ENCODE peak calls at places on chromosome 7, in eight cellular contexts. I is A549, M is endothelial cell of umbilical vein, K is heart left ventricle, S is uterus, A is esophagus squamous epithelium, R is testis, T is NB4. E is an unnamed sample.

GRCh38 chr7:130901209-130901783 is 167.3 kb upstream of the KLF14 start:
- DNase-seq in K (peak; percentile 73), I (peak; percentile 74), M (no peak), S (peak; percentile 81), T (no peak), A (no peak), R (peak; percentile 77), E (no peak)

GRCh38 chr7:43204081-43204480 is 91.6 kb downstream of the HECW1 start:
- DNase-seq in M (no peak), I (no peak), K (no peak), R (no peak), T (no peak), S (no peak), A (no peak), E (peak; percentile 15)

GRCh38 chr7:3028071-3028766 is 15.4 kb downstream of the CARD11 start:
- DNase-seq in R (no peak), T (no peak), M (peak; percentile 90), I (peak; percentile 64), S (no peak), K (no peak), A (no peak), E (peak; percentile 94)

GRCh38 chr7:1210321-1210978 is 22.2 kb upstream of the UNCX start:
- DNase-seq in I (no peak), R (no peak), T (no peak), S (no peak), K (peak; percentile 36), A (no peak), M (no peak), E (no peak)

GRCh38 chr7:94183289-94183749 is 179.2 kb upstream of the BET1 start:
- DNase-seq in A (no peak), S (peak; percentile 22), K (peak; percentile 15), M (peak; percentile 99), R (no peak), T (no peak), I (peak; percentile 65), E (peak; percentile 3)

GRCh38 chr7:13800694-13801448 is 188.6 kb downstream of the ETV1 start:
- DNase-seq in R (no peak), A (no peak), S (no peak), M (peak; percentile 87), T (no peak), I (no peak), K (no peak), E (peak; percentile 70)

GRCh38 chr7:52656098-52656497 is 379.3 kb upstream of the POM121L12 start:
- DNase-seq in S (no peak), K (no peak), M (no peak), T (no peak), A (no peak), R (no peak), I (no peak), E (no peak)

GRCh38 chr7:155529346-155529745 is 17.0 kb downstream of the CNPY1 start:
- DNase-seq in R (no peak), T (no peak), S (no peak), K (no peak), M (no peak), A (no peak), I (no peak), E (no peak)

GRCh38 chr7:113071465-113071864 is 15.2 kb downstream of the GPR85 start:
- DNase-seq in I (no peak), M (no peak), A (no peak), S (no peak), T (peak; percentile 94), R (peak; percentile 25), K (no peak), E (no peak)

GRCh38 chr7:106791526-106791925 is 73.6 kb upstream of the PIK3CG start:
- DNase-seq in T (no peak), M (no peak), K (no peak), A (no peak), S (no peak), R (no peak), I (no peak), E (no peak)
- TF ChIP-seq POLR2A in T (no peak), M (no peak), K (no peak), A (no peak), S (no peak), R (no peak), I (no peak), E (no peak)

DNA sequence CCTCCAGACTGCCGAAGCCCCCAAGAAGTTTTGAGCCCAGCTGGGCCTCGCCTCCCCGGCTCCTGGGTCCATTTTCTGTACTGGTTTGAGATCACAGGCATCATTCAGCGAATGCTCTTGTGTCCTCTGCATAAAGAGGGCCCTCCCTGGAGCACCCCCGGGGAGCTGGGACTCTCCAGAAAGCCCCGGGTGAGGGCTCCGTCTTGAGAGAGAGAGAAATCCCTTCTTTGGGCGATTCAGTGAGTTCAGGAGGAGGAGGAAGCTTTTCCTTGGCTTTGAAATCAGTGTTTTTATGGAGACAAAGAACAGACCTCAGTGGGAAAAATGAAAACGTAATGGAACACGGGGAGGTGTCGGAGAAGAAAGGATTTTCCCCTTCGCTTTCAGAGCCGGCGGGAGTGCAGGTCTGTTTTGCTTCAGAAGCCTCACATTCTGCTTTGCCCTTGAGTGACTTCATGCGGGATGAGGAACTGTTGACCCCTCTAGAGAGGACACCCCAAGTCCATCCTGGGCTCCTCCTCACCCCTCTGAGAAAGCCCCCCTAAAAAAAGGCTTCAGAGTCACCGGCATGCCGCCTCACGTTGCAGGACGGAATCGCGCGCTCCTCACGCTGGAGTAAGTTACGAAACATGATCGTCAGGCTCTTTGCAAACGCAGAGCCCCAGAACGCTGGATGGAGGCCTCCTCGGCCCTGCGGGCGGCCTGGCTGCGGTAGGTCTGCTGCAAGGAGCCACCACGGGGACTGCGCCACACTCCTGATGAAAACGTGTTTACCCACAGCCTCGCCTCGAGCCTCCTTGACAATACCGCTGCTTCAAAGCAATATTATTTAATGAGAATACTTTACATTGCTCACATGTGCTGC is 8.5 kb upstream of the AP5Z1 start:
- DNase-seq in I (no peak), R (no peak), S (peak; percentile 79), K (peak; percentile 5), T (no peak), A (no peak), M (no peak), E (no peak)
- TF ChIP-seq POLR2A in I (no peak), R (no peak), S (peak; percentile 29), K (no peak), T (no peak), A (no peak), M (no peak), E (no peak)

GRCh38 chr7:129750091-129750870 is 138.8 kb downstream of the NRF1 start:
- DNase-seq in A (no peak), T (no peak), S (no peak), K (no peak), R (no peak), M (no peak), I (no peak), E (no peak)
- TF ChIP-seq POLR2A in A (no peak), T (no peak), S (no peak), K (no peak), R (no peak), M (no peak), I (no peak), E (no peak)

DNA sequence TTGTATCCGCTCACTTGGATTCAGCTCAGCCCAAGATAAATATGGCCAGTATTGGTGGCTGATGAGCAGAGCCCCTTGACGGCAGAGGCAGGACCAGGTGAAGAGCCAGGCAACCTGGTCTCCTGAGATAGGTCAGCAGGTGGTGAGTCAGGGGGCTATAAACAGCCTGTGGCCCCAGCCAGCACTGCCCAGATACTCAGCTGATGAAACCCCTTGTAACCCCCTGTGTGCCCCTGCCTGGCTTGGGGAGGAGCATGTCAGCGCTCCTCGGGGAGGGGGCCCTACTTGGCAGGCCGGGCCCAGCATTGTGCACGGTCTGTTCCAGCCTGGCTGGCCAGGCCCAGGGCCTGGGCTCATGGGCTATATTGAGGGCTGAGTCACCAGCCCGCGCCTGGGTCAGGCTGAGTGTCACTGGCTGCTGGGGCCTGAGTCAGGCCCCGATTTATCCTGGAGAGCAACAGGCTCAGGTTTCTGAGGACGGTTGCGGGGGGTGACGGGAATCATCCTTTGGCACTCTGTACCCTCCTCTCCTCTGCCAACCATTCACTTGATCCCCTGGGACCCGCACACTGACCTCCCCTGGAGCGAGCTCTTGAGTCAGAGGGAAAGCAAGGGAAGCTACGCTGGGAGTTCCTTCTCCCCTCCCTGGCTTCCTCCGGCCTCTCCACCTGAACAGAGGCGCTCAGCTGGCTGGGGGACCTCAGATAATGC is 2.8 kb upstream of the FLNC start:
- DNase-seq in A (no peak), R (no peak), S (no peak), I (no peak), T (no peak), K (peak; percentile 70), M (peak; percentile 14), E (peak; percentile 96)
- TF ChIP-seq POLR2A in A (no peak), R (no peak), S (no peak), I (no peak), T (no peak), K (no peak), M (no peak), E (no peak)

GRCh38 chr7:28853834-28854749 is 104.0 kb downstream of the TRIL start:
- DNase-seq in T (peak; percentile 70), M (peak; percentile 72), A (no peak), R (peak; percentile 89), I (peak; percentile 91), K (peak; percentile 74), S (peak; percentile 84), E (peak; percentile 90)
- TF ChIP-seq POLR2A in T (no peak), M (no peak), A (no peak), R (no peak), I (no peak), K (no peak), S (no peak), E (no peak)

GRCh38 chr7:87220734-87221215 is 1.2 kb upstream of the TMEM243 start:
- DNase-seq in I (no peak), M (no peak), S (no peak), K (peak; percentile 9), A (no peak), T (no peak), R (peak; percentile 42), E (no peak)

GRCh38 chr7:87218941-87219544 is 489 bp downstream of the TMEM243 start:
- DNase-seq in I (peak; percentile 42), R (peak; percentile 60), M (no peak), K (peak; percentile 60), S (peak; percentile 57), T (peak; percentile 85), A (no peak), E (no peak)

GRCh38 chr7:87219545-87220025 is at the start of gene TMEM243:
- DNase-seq in S (peak; percentile 73), M (peak; percentile 87), R (peak; percentile 80), A (peak; percentile 17), T (peak; percentile 88), I (peak; percentile 53), K (peak; percentile 83), E (peak; percentile 63)

GRCh38 chr7:87217983-87218653 is 1.4 kb downstream of the TMEM243 start:
- DNase-seq in A (no peak), S (no peak), M (no peak), T (no peak), R (no peak), I (no peak), K (no peak), E (no peak)

GRCh38 chr7:87220026-87220733 is 648 bp upstream of the TMEM243 start:
- DNase-seq in A (no peak), I (peak; percentile 88), M (peak; percentile 83), T (peak; percentile 40), S (peak; percentile 74), K (peak; percentile 63), R (peak; percentile 79), E (peak; percentile 76)
- TF ChIP-seq POLR2A in A (peak; percentile 75), I (peak; percentile 62), M (peak; percentile 65), T (no peak), S (peak; percentile 81), K (no peak), R (peak; percentile 43), E (peak; percentile 87)